ENCODE peak calls at places on chromosomes 5 and 9, in seven cellular contexts. One of them, this sample, is unnamed.

GRCh38 chr5:151780348-151780747 is 8.6 kb downstream of the G3BP1 start:
- DNase-seq in AG09319: no peak
- DNase-seq in activated CD8-positive, alpha-beta T cell treated with anti-CD3 and anti-CD28 coated beads, Interleukin-2, amount 10 ng/mL, durations not matched to agents 7 days and 5 days: no peak
- DNase-seq in activated CD4-positive, alpha-beta T cell treated with anti-CD3 and anti-CD28 coated beads, Interleukin-2, amount 50 U/mL, for 1 hour: no peak
- DNase-seq in memory B cell: no peak
- DNase-seq in tibial nerve: no peak
- DNase-seq in stomach: no peak
- DNase-seq in this sample: no peak

GRCh38 chr9:92295827-92296258 is 2.3 kb upstream of the IARS1 start:
- DNase-seq in tibial nerve: no peak
- DNase-seq in activated CD4-positive, alpha-beta T cell treated with anti-CD3 and anti-CD28 coated beads, Interleukin-2, amount 50 U/mL, for 1 hour: no peak
- DNase-seq in memory B cell: no peak
- DNase-seq in activated CD8-positive, alpha-beta T cell treated with anti-CD3 and anti-CD28 coated beads, Interleukin-2, amount 10 ng/mL, durations not matched to agents 7 days and 5 days: peak
- DNase-seq in stomach: no peak
- DNase-seq in AG09319: no peak
- DNase-seq in this sample: no peak

GRCh38 chr5:149386166-149386565 is 7.1 kb upstream of the IL17B start:
- DNase-seq in activated CD4-positive, alpha-beta T cell treated with anti-CD3 and anti-CD28 coated beads, Interleukin-2, amount 50 U/mL, for 1 hour: no peak
- DNase-seq in AG09319: no peak
- DNase-seq in tibial nerve: no peak
- DNase-seq in memory B cell: no peak
- DNase-seq in activated CD8-positive, alpha-beta T cell treated with anti-CD3 and anti-CD28 coated beads, Interleukin-2, amount 10 ng/mL, durations not matched to agents 7 days and 5 days: no peak
- DNase-seq in stomach: no peak
- DNase-seq in this sample: no peak

GRCh38 chr9:86112057-86112456 is 12.7 kb upstream of the GOLM1 start:
- DNase-seq in memory B cell: no peak
- DNase-seq in activated CD4-positive, alpha-beta T cell treated with anti-CD3 and anti-CD28 coated beads, Interleukin-2, amount 50 U/mL, for 1 hour: no peak
- DNase-seq in stomach: no peak
- DNase-seq in activated CD8-positive, alpha-beta T cell treated with anti-CD3 and anti-CD28 coated beads, Interleukin-2, amount 10 ng/mL, durations not matched to agents 7 days and 5 days: no peak
- DNase-seq in AG09319: no peak
- DNase-seq in tibial nerve: no peak
- DNase-seq in this sample: no peak

GRCh38 chr5:36181709-36182262 is 29.9 kb downstream of the SKP2 start:
- DNase-seq in activated CD4-positive, alpha-beta T cell treated with anti-CD3 and anti-CD28 coated beads, Interleukin-2, amount 50 U/mL, for 1 hour: no peak
- DNase-seq in activated CD8-positive, alpha-beta T cell treated with anti-CD3 and anti-CD28 coated beads, Interleukin-2, amount 10 ng/mL, durations not matched to agents 7 days and 5 days: no peak
- DNase-seq in stomach: no peak
- DNase-seq in memory B cell: no peak
- DNase-seq in AG09319: no peak
- DNase-seq in tibial nerve: no peak
- DNase-seq in this sample: no peak

GRCh38 chr5:472656-473343 is 29.8 kb downstream of the EXOC3 start:
- DNase-seq in tibial nerve: peak
- DNase-seq in memory B cell: peak
- DNase-seq in AG09319: peak
- DNase-seq in activated CD8-positive, alpha-beta T cell treated with anti-CD3 and anti-CD28 coated beads, Interleukin-2, amount 10 ng/mL, durations not matched to agents 7 days and 5 days: peak
- DNase-seq in activated CD4-positive, alpha-beta T cell treated with anti-CD3 and anti-CD28 coated beads, Interleukin-2, amount 50 U/mL, for 1 hour: peak
- DNase-seq in stomach: peak
- DNase-seq in this sample: no peak

GRCh38 chr5:78675956-78676727 is 27.6 kb upstream of the LHFPL2 start:
- DNase-seq in AG09319: no peak
- DNase-seq in activated CD4-positive, alpha-beta T cell treated with anti-CD3 and anti-CD28 coated beads, Interleukin-2, amount 50 U/mL, for 1 hour: no peak
- DNase-seq in activated CD8-positive, alpha-beta T cell treated with anti-CD3 and anti-CD28 coated beads, Interleukin-2, amount 10 ng/mL, durations not matched to agents 7 days and 5 days: no peak
- DNase-seq in tibial nerve: no peak
- DNase-seq in stomach: no peak
- DNase-seq in memory B cell: no peak
- DNase-seq in this sample: no peak

GRCh38 chr9:110543631-110544051 is 35.9 kb downstream of the SVEP1 start:
- DNase-seq in activated CD4-positive, alpha-beta T cell treated with anti-CD3 and anti-CD28 coated beads, Interleukin-2, amount 50 U/mL, for 1 hour: no peak
- DNase-seq in stomach: no peak
- DNase-seq in memory B cell: no peak
- DNase-seq in AG09319: no peak
- DNase-seq in tibial nerve: no peak
- DNase-seq in activated CD8-positive, alpha-beta T cell treated with anti-CD3 and anti-CD28 coated beads, Interleukin-2, amount 10 ng/mL, durations not matched to agents 7 days and 5 days: no peak
- DNase-seq in this sample: no peak

GRCh38 chr5:110161162-110161561 is 471.4 kb downstream of the MAN2A1 start:
- DNase-seq in activated CD4-positive, alpha-beta T cell treated with anti-CD3 and anti-CD28 coated beads, Interleukin-2, amount 50 U/mL, for 1 hour: no peak
- DNase-seq in activated CD8-positive, alpha-beta T cell treated with anti-CD3 and anti-CD28 coated beads, Interleukin-2, amount 10 ng/mL, durations not matched to agents 7 days and 5 days: no peak
- DNase-seq in stomach: no peak
- DNase-seq in AG09319: no peak
- DNase-seq in tibial nerve: no peak
- DNase-seq in memory B cell: no peak
- DNase-seq in this sample: no peak

GRCh38 chr5:16536246-16536645 is 70.6 kb upstream of the ZNF622 start:
- DNase-seq in activated CD4-positive, alpha-beta T cell treated with anti-CD3 and anti-CD28 coated beads, Interleukin-2, amount 50 U/mL, for 1 hour: no peak
- DNase-seq in activated CD8-positive, alpha-beta T cell treated with anti-CD3 and anti-CD28 coated beads, Interleukin-2, amount 10 ng/mL, durations not matched to agents 7 days and 5 days: no peak
- DNase-seq in stomach: no peak
- DNase-seq in memory B cell: no peak
- DNase-seq in tibial nerve: no peak
- DNase-seq in AG09319: no peak
- DNase-seq in this sample: no peak

GRCh38 chr9:16289639-16290038 is 580.8 kb downstream of the BNC2 start:
- DNase-seq in activated CD4-positive, alpha-beta T cell treated with anti-CD3 and anti-CD28 coated beads, Interleukin-2, amount 50 U/mL, for 1 hour: no peak
- DNase-seq in tibial nerve: no peak
- DNase-seq in AG09319: no peak
- DNase-seq in activated CD8-positive, alpha-beta T cell treated with anti-CD3 and anti-CD28 coated beads, Interleukin-2, amount 10 ng/mL, durations not matched to agents 7 days and 5 days: no peak
- DNase-seq in memory B cell: no peak
- DNase-seq in stomach: no peak
- DNase-seq in this sample: no peak